ENCODE peak calls at places on chromosome 1, in ten cellular contexts. One of them, this sample, is unnamed.

GRCh38 chr1:69269491-69269890 is 298.2 kb upstream of the LRRC7 start:
- DNase-seq in lung: no peak
- DNase-seq in BE2C: no peak
- DNase-seq in esophagus squamous epithelium: no peak
- DNase-seq in NT2/D1: peak; percentile 18
- DNase-seq in HCT116: no peak
- DNase-seq in psoas muscle: no peak
- DNase-seq in heart left ventricle: no peak
- DNase-seq in spleen: no peak
- DNase-seq in ovary: no peak
- DNase-seq in this sample: no peak

GRCh38 chr1:184647471-184647870 is 107.2 kb downstream of the EDEM3 start:
- DNase-seq in lung: no peak
- DNase-seq in BE2C: no peak
- DNase-seq in esophagus squamous epithelium: no peak
- DNase-seq in NT2/D1: no peak
- DNase-seq in HCT116: no peak
- DNase-seq in psoas muscle: no peak
- DNase-seq in heart left ventricle: no peak
- DNase-seq in spleen: no peak
- DNase-seq in ovary: no peak
- DNase-seq in this sample: no peak

GRCh38 chr1:174791863-174792262 is 207.9 kb upstream of the CACYBP start:
- DNase-seq in lung: no peak
- DNase-seq in BE2C: no peak
- DNase-seq in esophagus squamous epithelium: no peak
- DNase-seq in NT2/D1: no peak
- DNase-seq in HCT116: no peak
- DNase-seq in psoas muscle: no peak
- DNase-seq in heart left ventricle: no peak
- DNase-seq in spleen: no peak
- DNase-seq in ovary: no peak
- DNase-seq in this sample: no peak

GRCh38 chr1:89041055-89041707 is 18.5 kb upstream of the GBP3 start:
- DNase-seq in lung: no peak
- DNase-seq in BE2C: no peak
- DNase-seq in esophagus squamous epithelium: no peak
- DNase-seq in NT2/D1: no peak
- DNase-seq in HCT116: no peak
- DNase-seq in psoas muscle: no peak
- DNase-seq in heart left ventricle: no peak
- DNase-seq in spleen: no peak
- DNase-seq in ovary: no peak
- DNase-seq in this sample: no peak

GRCh38 chr1:176931526-176931925 is 233.0 kb downstream of the ASTN1 start:
- DNase-seq in lung: no peak
- DNase-seq in BE2C: no peak
- DNase-seq in esophagus squamous epithelium: no peak
- DNase-seq in NT2/D1: no peak
- DNase-seq in HCT116: no peak
- DNase-seq in psoas muscle: no peak
- DNase-seq in heart left ventricle: no peak
- DNase-seq in spleen: no peak
- DNase-seq in ovary: no peak
- DNase-seq in this sample: no peak

GRCh38 chr1:205435904-205436573 is 14.2 kb upstream of the LEMD1 start:
- DNase-seq in lung: no peak
- DNase-seq in BE2C: no peak
- DNase-seq in esophagus squamous epithelium: no peak
- DNase-seq in NT2/D1: no peak
- DNase-seq in HCT116: no peak
- DNase-seq in psoas muscle: no peak
- DNase-seq in heart left ventricle: no peak
- DNase-seq in spleen: peak; percentile 59
- DNase-seq in ovary: no peak
- DNase-seq in this sample: no peak

GRCh38 chr1:238624786-238625185 is 734.1 kb upstream of the ZP4 start:
- DNase-seq in lung: no peak
- DNase-seq in BE2C: peak; percentile 12
- DNase-seq in esophagus squamous epithelium: no peak
- DNase-seq in NT2/D1: no peak
- DNase-seq in HCT116: no peak
- DNase-seq in psoas muscle: no peak
- DNase-seq in heart left ventricle: no peak
- DNase-seq in spleen: no peak
- DNase-seq in ovary: no peak
- DNase-seq in this sample: no peak

GRCh38 chr1:180182721-180183311 is 28.1 kb downstream of the QSOX1 start:
- DNase-seq in lung: no peak
- DNase-seq in BE2C: no peak
- DNase-seq in esophagus squamous epithelium: no peak
- DNase-seq in NT2/D1: no peak
- DNase-seq in HCT116: no peak
- DNase-seq in psoas muscle: no peak
- DNase-seq in heart left ventricle: no peak
- DNase-seq in spleen: peak; percentile 66
- DNase-seq in ovary: peak; percentile 29
- DNase-seq in this sample: no peak

GRCh38 chr1:48677306-48678287 is 99.1 kb downstream of the BEND5 start:
- DNase-seq in lung: peak; percentile 73
- DNase-seq in BE2C: peak; percentile 73
- DNase-seq in esophagus squamous epithelium: no peak
- DNase-seq in NT2/D1: peak; percentile 68
- DNase-seq in HCT116: peak; percentile 37
- DNase-seq in psoas muscle: peak; percentile 63
- DNase-seq in heart left ventricle: peak; percentile 70
- DNase-seq in spleen: peak; percentile 85
- DNase-seq in ovary: peak; percentile 67
- DNase-seq in this sample: peak; percentile 61

GRCh38 chr1:236128646-236129178 is 13.6 kb upstream of the GPR137B start:
- DNase-seq in lung: no peak
- DNase-seq in BE2C: peak; percentile 42
- DNase-seq in esophagus squamous epithelium: no peak
- DNase-seq in NT2/D1: no peak
- DNase-seq in HCT116: no peak
- DNase-seq in psoas muscle: no peak
- DNase-seq in heart left ventricle: no peak
- DNase-seq in spleen: no peak
- DNase-seq in ovary: no peak
- DNase-seq in this sample: no peak

GRCh38 chr1:230979389-230979716 is 459 bp downstream of the ARV1 start:
- DNase-seq in lung: no peak
- DNase-seq in BE2C: no peak
- DNase-seq in esophagus squamous epithelium: no peak
- DNase-seq in NT2/D1: no peak
- DNase-seq in HCT116: no peak
- DNase-seq in psoas muscle: no peak
- DNase-seq in heart left ventricle: no peak
- DNase-seq in spleen: no peak
- DNase-seq in ovary: no peak
- DNase-seq in this sample: no peak

GRCh38 chr1:15207031-15207828 is 39.8 kb upstream of the FHAD1 start:
- DNase-seq in lung: no peak
- DNase-seq in BE2C: no peak
- DNase-seq in esophagus squamous epithelium: no peak
- DNase-seq in NT2/D1: no peak
- DNase-seq in HCT116: no peak
- DNase-seq in psoas muscle: no peak
- DNase-seq in heart left ventricle: no peak
- DNase-seq in spleen: no peak
- DNase-seq in ovary: peak; percentile 30
- DNase-seq in this sample: peak; percentile 45

GRCh38 chr1:65812065-65812464 is 19.4 kb downstream of the PDE4B start:
- DNase-seq in lung: peak; percentile 52
- DNase-seq in BE2C: no peak
- DNase-seq in esophagus squamous epithelium: no peak
- DNase-seq in NT2/D1: peak; percentile 6
- DNase-seq in HCT116: peak; percentile 45
- DNase-seq in psoas muscle: no peak
- DNase-seq in heart left ventricle: peak; percentile 30
- DNase-seq in spleen: no peak
- DNase-seq in ovary: no peak
- DNase-seq in this sample: no peak

GRCh38 chr1:70910013-70910412 is 137.6 kb downstream of the PTGER3 start:
- DNase-seq in lung: no peak
- DNase-seq in BE2C: no peak
- DNase-seq in esophagus squamous epithelium: no peak
- DNase-seq in NT2/D1: no peak
- DNase-seq in HCT116: no peak
- DNase-seq in psoas muscle: no peak
- DNase-seq in heart left ventricle: no peak
- DNase-seq in spleen: no peak
- DNase-seq in ovary: no peak
- DNase-seq in this sample: no peak

DNA sequence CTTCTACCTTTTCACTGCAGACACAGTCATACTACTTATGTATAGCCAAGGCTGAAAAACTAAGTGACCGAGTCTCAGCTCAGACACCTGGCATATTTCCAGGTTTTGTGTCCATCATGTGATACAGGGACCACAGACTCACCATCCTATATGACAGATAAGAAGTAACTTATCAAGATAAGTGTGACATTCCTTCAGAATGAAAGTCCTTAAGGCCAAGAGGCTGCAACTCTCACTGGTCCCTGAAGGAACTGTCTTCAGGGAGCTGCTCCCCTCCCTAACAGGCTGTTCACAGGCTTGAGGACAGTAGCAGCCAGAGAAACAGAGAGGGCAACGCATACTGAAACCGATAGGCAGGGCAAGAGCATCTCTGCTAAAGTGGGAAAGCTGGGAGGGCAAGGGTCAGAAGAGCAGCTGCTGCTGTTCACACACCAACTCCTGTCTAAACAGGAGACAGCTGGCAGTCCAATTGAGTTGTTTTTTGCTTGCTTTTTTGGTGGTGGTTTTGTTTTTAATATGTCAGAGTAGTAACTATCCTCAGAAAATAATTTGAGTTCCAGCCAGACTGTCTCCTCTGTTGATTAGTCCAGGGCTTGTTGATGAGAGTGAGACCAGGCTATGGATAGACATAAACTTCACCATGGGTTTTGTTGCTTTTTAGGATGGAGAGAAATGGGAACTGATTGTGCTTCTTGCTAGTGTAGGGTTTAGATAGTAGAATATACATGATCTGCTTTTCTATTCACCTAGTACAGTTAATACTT is 67.7 kb downstream of the MACF1 start:
- DNase-seq in lung: no peak
- DNase-seq in BE2C: peak; percentile 8
- DNase-seq in esophagus squamous epithelium: no peak
- DNase-seq in NT2/D1: no peak
- DNase-seq in HCT116: no peak
- DNase-seq in psoas muscle: no peak
- DNase-seq in heart left ventricle: peak; percentile 33
- DNase-seq in spleen: no peak
- DNase-seq in ovary: no peak
- DNase-seq in this sample: no peak
- H3K4me3 ChIP-seq in lung: no peak overlapping the region
- H3K4me3 ChIP-seq in BE2C: no peak overlapping the region
- H3K4me3 ChIP-seq in esophagus squamous epithelium: no peak overlapping the region
- H3K4me3 ChIP-seq in NT2/D1: no peak overlapping the region
- H3K4me3 ChIP-seq in HCT116: no peak overlapping the region
- H3K4me3 ChIP-seq in psoas muscle: no peak overlapping the region
- H3K4me3 ChIP-seq in heart left ventricle: no peak overlapping the region
- H3K4me3 ChIP-seq in spleen: no peak overlapping the region
- H3K4me3 ChIP-seq in ovary: no peak overlapping the region
- H3K4me3 ChIP-seq in this sample: no peak overlapping the region

GRCh38 chr1:169676001-169676400 is 35.4 kb downstream of the SELL start:
- DNase-seq in lung: no peak
- DNase-seq in BE2C: no peak
- DNase-seq in esophagus squamous epithelium: no peak
- DNase-seq in NT2/D1: no peak
- DNase-seq in HCT116: no peak
- DNase-seq in psoas muscle: no peak
- DNase-seq in heart left ventricle: no peak
- DNase-seq in spleen: no peak
- DNase-seq in ovary: no peak
- DNase-seq in this sample: no peak
- H3K4me1 ChIP-seq in lung: no peaks in the 10 kb centered on the region
- H3K4me1 ChIP-seq in BE2C: no peaks in the 10 kb centered on the region
- H3K4me1 ChIP-seq in esophagus squamous epithelium: peaks cover 2% of the 10 kb centered on the region
- H3K4me1 ChIP-seq in NT2/D1: no peaks in the 10 kb centered on the region
- H3K4me1 ChIP-seq in HCT116: no peaks in the 10 kb centered on the region
- H3K4me1 ChIP-seq in psoas muscle: no peaks in the 10 kb centered on the region
- H3K4me1 ChIP-seq in heart left ventricle: peaks cover 14% of the 10 kb centered on the region
- H3K4me1 ChIP-seq in spleen: peaks cover 44% of the 10 kb centered on the region
- H3K4me1 ChIP-seq in ovary: no peaks in the 10 kb centered on the region
- H3K4me1 ChIP-seq in this sample: no peaks in the 10 kb centered on the region

GRCh38 chr1:165828581-165829329 is 1.3 kb downstream of the UCK2 start:
- DNase-seq in lung: peak; percentile 29
- DNase-seq in BE2C: peak; percentile 82
- DNase-seq in esophagus squamous epithelium: no peak
- DNase-seq in NT2/D1: peak; percentile 76
- DNase-seq in HCT116: peak; percentile 58
- DNase-seq in psoas muscle: peak; percentile 35
- DNase-seq in heart left ventricle: peak; percentile 37
- DNase-seq in spleen: peak; percentile 76
- DNase-seq in ovary: peak; percentile 57
- DNase-seq in this sample: peak; percentile 63

GRCh38 chr1:165827199-165828102 is at the start of gene UCK2:
- DNase-seq in lung: peak; percentile 72
- DNase-seq in BE2C: peak; percentile 95
- DNase-seq in esophagus squamous epithelium: no peak
- DNase-seq in NT2/D1: peak; percentile 89
- DNase-seq in HCT116: peak; percentile 58
- DNase-seq in psoas muscle: peak; percentile 85
- DNase-seq in heart left ventricle: peak; percentile 85
- DNase-seq in spleen: peak; percentile 93
- DNase-seq in ovary: peak; percentile 77
- DNase-seq in this sample: peak; percentile 80

GRCh38 chr1:165828103-165828558 is 717 bp downstream of the UCK2 start:
- DNase-seq in lung: peak; percentile 28
- DNase-seq in BE2C: peak; percentile 62
- DNase-seq in esophagus squamous epithelium: no peak
- DNase-seq in NT2/D1: peak; percentile 33
- DNase-seq in HCT116: no peak
- DNase-seq in psoas muscle: peak; percentile 43
- DNase-seq in heart left ventricle: peak; percentile 24
- DNase-seq in spleen: peak; percentile 91
- DNase-seq in ovary: peak; percentile 63
- DNase-seq in this sample: peak; percentile 38

GRCh38 chr1:165824269-165824643 is 3.2 kb upstream of the UCK2 start:
- DNase-seq in lung: no peak
- DNase-seq in BE2C: no peak
- DNase-seq in esophagus squamous epithelium: no peak
- DNase-seq in NT2/D1: no peak
- DNase-seq in HCT116: no peak
- DNase-seq in psoas muscle: no peak
- DNase-seq in heart left ventricle: no peak
- DNase-seq in spleen: no peak
- DNase-seq in ovary: no peak
- DNase-seq in this sample: no peak

GRCh38 chr1:165826565-165826964 is 849 bp upstream of the UCK2 start:
- DNase-seq in lung: no peak
- DNase-seq in BE2C: no peak
- DNase-seq in esophagus squamous epithelium: no peak
- DNase-seq in NT2/D1: no peak
- DNase-seq in HCT116: no peak
- DNase-seq in psoas muscle: no peak
- DNase-seq in heart left ventricle: no peak
- DNase-seq in spleen: no peak
- DNase-seq in ovary: no peak
- DNase-seq in this sample: no peak
- H3K4me3 ChIP-seq in lung: no peak overlapping the region
- H3K4me3 ChIP-seq in BE2C: no peak overlapping the region
- H3K4me3 ChIP-seq in esophagus squamous epithelium: peak overlapping the region; percentile 75
- H3K4me3 ChIP-seq in NT2/D1: peak overlapping the region; percentile 31
- H3K4me3 ChIP-seq in HCT116: peak overlapping the region; percentile 69
- H3K4me3 ChIP-seq in psoas muscle: peak overlapping the region; percentile 93
- H3K4me3 ChIP-seq in heart left ventricle: peak overlapping the region; percentile 81
- H3K4me3 ChIP-seq in spleen: peak overlapping the region; percentile 93
- H3K4me3 ChIP-seq in ovary: no peak overlapping the region
- H3K4me3 ChIP-seq in this sample: no peak overlapping the region

GRCh38 chr1:85275701-85276289 is 637 bp downstream of the BCL10 start:
- DNase-seq in lung: no peak
- DNase-seq in BE2C: no peak
- DNase-seq in esophagus squamous epithelium: no peak
- DNase-seq in NT2/D1: no peak
- DNase-seq in HCT116: peak; percentile 33
- DNase-seq in psoas muscle: no peak
- DNase-seq in heart left ventricle: no peak
- DNase-seq in spleen: no peak
- DNase-seq in ovary: no peak
- DNase-seq in this sample: no peak
- H3K4me1 ChIP-seq in lung: peaks cover 9% of the 10 kb centered on the region
- H3K4me1 ChIP-seq in BE2C: no peaks in the 10 kb centered on the region
- H3K4me1 ChIP-seq in esophagus squamous epithelium: peaks cover 42% of the 10 kb centered on the region
- H3K4me1 ChIP-seq in NT2/D1: no peaks in the 10 kb centered on the region
- H3K4me1 ChIP-seq in HCT116: peaks cover 46% of the 10 kb centered on the region
- H3K4me1 ChIP-seq in psoas muscle: peaks cover 14% of the 10 kb centered on the region
- H3K4me1 ChIP-seq in heart left ventricle: peaks cover 65% of the 10 kb centered on the region
- H3K4me1 ChIP-seq in spleen: peaks cover 52% of the 10 kb centered on the region
- H3K4me1 ChIP-seq in ovary: peaks cover 1% of the 10 kb centered on the region
- H3K4me1 ChIP-seq in this sample: peaks cover 16% of the 10 kb centered on the region